ENCODE peak calls at places on chromosomes 2 and 18, in eight cellular contexts. B is BJ, O is DMS53, K is T-cell, T is AG08396, C is HTR-8/SVneo, E is T follicular helper cell, F is NCI-H2081. Q is an unnamed sample.

GRCh38 chr2:236396818-236397350 is 132.7 kb upstream of the ASB18 start:
- DNase-seq in K (no peak), O (no peak), E (no peak), F (no peak), C (no peak), B (no peak), T (no peak), Q (no peak)

GRCh38 chr18:63157293-63158011 is 162.1 kb downstream of the BCL2 start:
- DNase-seq in F (peak; percentile 65), E (no peak), T (no peak), O (peak; percentile 88), K (no peak), C (no peak), B (no peak), Q (no peak)

GRCh38 chr2:170024721-170025120 is 153.2 kb upstream of the MYO3B start:
- DNase-seq in K (no peak), C (no peak), E (no peak), B (no peak), F (no peak), T (no peak), O (no peak), Q (no peak)

GRCh38 chr2:190467575-190468083 is 59.5 kb downstream of the MFSD6 start:
- DNase-seq in C (no peak), O (peak; percentile 33), K (no peak), B (no peak), F (peak; percentile 77), E (no peak), T (no peak), Q (peak; percentile 10)

GRCh38 chr18:55790296-55790695 is 202.3 kb upstream of the TCF4 start:
- DNase-seq in C (no peak), F (no peak), T (peak; percentile 56), K (no peak), B (peak; percentile 71), E (no peak), O (no peak), Q (peak; percentile 91)

GRCh38 chr2:239299218-239299939 is 101.4 kb downstream of the HDAC4 start:
- DNase-seq in T (no peak), C (no peak), E (no peak), O (peak; percentile 96), K (no peak), B (no peak), F (peak; percentile 29), Q (peak; percentile 59)

GRCh38 chr2:74895031-74895425 is 61.1 kb downstream of the HK2 start:
- DNase-seq in T (no peak), F (no peak), C (no peak), E (no peak), K (no peak), O (no peak), B (no peak), Q (no peak)

GRCh38 chr18:3983351-3983969 is 471.6 kb downstream of the DLGAP1 start:
- DNase-seq in F (no peak), O (no peak), K (no peak), C (no peak), E (no peak), B (peak; percentile 45), T (peak; percentile 30), Q (peak; percentile 58)

GRCh38 chr2:98727758-98728718 is 2.9 kb downstream of the MGAT4A start:
- DNase-seq in F (no peak), T (no peak), K (no peak), C (no peak), O (peak; percentile 77), E (no peak), B (no peak), Q (no peak)

GRCh38 chr2:60271096-60271495 is 282.4 kb downstream of the BCL11A start:
- DNase-seq in B (no peak), C (no peak), K (no peak), E (no peak), O (no peak), F (no peak), T (no peak), Q (no peak)

GRCh38 chr2:98496750-98497493 is 52.3 kb downstream of the INPP4A start:
- DNase-seq in C (no peak), K (no peak), B (no peak), O (no peak), T (no peak), E (no peak), F (no peak), Q (no peak)